ENCODE peak calls at places on chromosome 1, in four cellular contexts. C is aorta, U is dorsolateral prefrontal cortex, Z is GM23248. T is an unnamed sample.

GRCh38 chr1:203200916-203201315 is 14.4 kb upstream of the CHI3L1 start:
- DNase-seq in C (no peak), U (no peak), Z (no peak), T (no peak)

GRCh38 chr1:177824508-177824982 is 145.3 kb downstream of the SEC16B start:
- DNase-seq in C (no peak), U (no peak), Z (no peak), T (no peak)

GRCh38 chr1:1137256-1138045 is 21.6 kb upstream of the C1orf159 start:
- DNase-seq in C (no peak), U (no peak), Z (no peak), T (no peak)

GRCh38 chr1:179038528-179039281 is 13.0 kb downstream of the FAM20B start:
- DNase-seq in C (no peak), U (no peak), Z (peak; percentile 25), T (no peak)

GRCh38 chr1:198167436-198167934 is 10.7 kb downstream of the NEK7 start:
- DNase-seq in C (no peak), U (no peak), Z (peak; percentile 70), T (no peak)

GRCh38 chr1:245322673-245323072 is 167.9 kb downstream of the KIF26B start:
- DNase-seq in C (no peak), U (no peak), Z (peak; percentile 54), T (no peak)

GRCh38 chr1:42163536-42164503 is 725 bp downstream of the GUCA2A start:
- DNase-seq in C (no peak), U (no peak), Z (no peak), T (no peak)

GRCh38 chr1:65148548-65149390 is 766 bp downstream of the AK4 start:
- DNase-seq in C (peak; percentile 79), U (peak; percentile 39), Z (peak; percentile 76), T (peak; percentile 22)

GRCh38 chr1:44505210-44505993 is 100.3 kb downstream of the RNF220 start:
- DNase-seq in C (no peak), U (no peak), Z (no peak), T (no peak)

GRCh38 chr1:46552357-46553237 is 1.1 kb upstream of the KNCN start:
- DNase-seq in C (no peak), U (no peak), Z (no peak), T (no peak)

GRCh38 chr1:215002471-215002870 is 80.1 kb upstream of the KCNK2 start:
- DNase-seq in C (no peak), U (no peak), Z (peak; percentile 93), T (no peak)

GRCh38 chr1:42738678-42739226 is 1.3 kb downstream of the CLDN19 start:
- DNase-seq in C (no peak), U (no peak), Z (no peak), T (no peak)

GRCh38 chr1:221335161-221336101 is 406.5 kb downstream of the DUSP10 start:
- DNase-seq in C (peak; percentile 45), U (no peak), Z (peak; percentile 87), T (peak; percentile 34)

GRCh38 chr1:179818743-179819173 is 58.8 kb downstream of the TOR1AIP2 start:
- DNase-seq in C (no peak), U (peak; percentile 45), Z (peak; percentile 38), T (no peak)

GRCh38 chr1:216523043-216523442 is 99.8 kb upstream of the USH2A start:
- DNase-seq in C (no peak), U (no peak), Z (no peak), T (no peak)

GRCh38 chr1:29921741-29922140 is 685.4 kb downstream of the PTPRU start:
- DNase-seq in C (no peak), U (no peak), Z (no peak), T (no peak)

GRCh38 chr1:218456449-218456848 is 111.3 kb downstream of the TGFB2 start:
- DNase-seq in C (no peak), U (no peak), Z (no peak), T (no peak)

GRCh38 chr1:22839806-22840205 is 129.2 kb downstream of the EPHB2 start:
- DNase-seq in C (no peak), U (no peak), Z (no peak), T (no peak)

GRCh38 chr1:169570172-169570574 is 16.1 kb downstream of the F5 start:
- DNase-seq in C (no peak), U (no peak), Z (no peak), T (no peak)

GRCh38 chr1:166538646-166539045 is 300.6 kb upstream of the POGK start:
- DNase-seq in C (no peak), U (no peak), Z (no peak), T (no peak)

GRCh38 chr1:206766251-206766856 is 4.2 kb upstream of the IL19 start:
- DNase-seq in C (peak; percentile 84), U (no peak), Z (peak; percentile 72), T (no peak)

GRCh38 chr1:69373520-69373919 is 194.2 kb upstream of the LRRC7 start:
- DNase-seq in C (no peak), U (no peak), Z (no peak), T (no peak)

GRCh38 chr1:156488566-156489165 is 11.9 kb downstream of the MEF2D start:
- DNase-seq in C (no peak), U (no peak), Z (no peak), T (no peak)

GRCh38 chr1:210260087-210260486 is 27.5 kb downstream of the SERTAD4 start:
- DNase-seq in C (no peak), U (no peak), Z (peak; percentile 61), T (no peak)

GRCh38 chr1:70656371-70656770 is 245.3 kb downstream of the CTH start:
- DNase-seq in C (no peak), U (no peak), Z (peak; percentile 44), T (no peak)

GRCh38 chr1:9289090-9289534 is 3.6 kb upstream of the SPSB1 start:
- DNase-seq in C (peak; percentile 83), U (peak; percentile 63), Z (peak; percentile 66), T (no peak)

GRCh38 chr1:163820190-163820589 is 498.4 kb downstream of the NUF2 start:
- DNase-seq in C (no peak), U (no peak), Z (no peak), T (no peak)

GRCh38 chr1:161180643-161181042 is 3.3 kb upstream of the B4GALT3 start:
- DNase-seq in C (no peak), U (no peak), Z (peak; percentile 47), T (no peak)

GRCh38 chr1:3329640-3330281 is 124.7 kb upstream of the ARHGEF16 start:
- DNase-seq in C (no peak), U (no peak), Z (no peak), T (no peak)

GRCh38 chr1:243475966-243476365 is 220.1 kb downstream of the SDCCAG8 start:
- DNase-seq in C (no peak), U (peak; percentile 78), Z (no peak), T (peak; percentile 76)

GRCh38 chr1:154151311-154151710 is 3.6 kb downstream of the NUP210L start:
- DNase-seq in C (no peak), U (no peak), Z (peak; percentile 37), T (no peak)

GRCh38 chr1:175206687-175207086 is 14.1 kb upstream of the KIAA0040 start:
- DNase-seq in C (no peak), U (no peak), Z (no peak), T (no peak)

GRCh38 chr1:59750612-59751395 is 63.9 kb upstream of the HOOK1 start:
- DNase-seq in C (peak; percentile 72), U (no peak), Z (peak; percentile 96), T (no peak)

GRCh38 chr1:42730988-42731387 is 9.0 kb downstream of the CLDN19 start:
- DNase-seq in C (no peak), U (no peak), Z (peak; percentile 24), T (no peak)

GRCh38 chr1:193471981-193472380 is 285.6 kb upstream of the B3GALT2 start:
- DNase-seq in C (no peak), U (no peak), Z (no peak), T (no peak)

GRCh38 chr1:111227434-111227833 is at the start of gene CHI3L2:
- DNase-seq in C (no peak), U (no peak), Z (peak; percentile 58), T (no peak)
- H3K27ac ChIP-seq in C (no peak within 1 kb of the TSS), U (peak within 1 kb of the TSS; percentile 57), Z (peak within 1 kb of the TSS; percentile 63), T (peak within 1 kb of the TSS; percentile 49)

GRCh38 chr1:95084317-95085176 is 11.8 kb upstream of the ALG14 start:
- DNase-seq in C (no peak), U (no peak), Z (peak; percentile 38), T (peak; percentile 14)
- H3K27ac ChIP-seq in C (peak overlapping the region; percentile 25), U (no peak overlapping the region), Z (no peak overlapping the region), T (no peak overlapping the region)

DNA sequence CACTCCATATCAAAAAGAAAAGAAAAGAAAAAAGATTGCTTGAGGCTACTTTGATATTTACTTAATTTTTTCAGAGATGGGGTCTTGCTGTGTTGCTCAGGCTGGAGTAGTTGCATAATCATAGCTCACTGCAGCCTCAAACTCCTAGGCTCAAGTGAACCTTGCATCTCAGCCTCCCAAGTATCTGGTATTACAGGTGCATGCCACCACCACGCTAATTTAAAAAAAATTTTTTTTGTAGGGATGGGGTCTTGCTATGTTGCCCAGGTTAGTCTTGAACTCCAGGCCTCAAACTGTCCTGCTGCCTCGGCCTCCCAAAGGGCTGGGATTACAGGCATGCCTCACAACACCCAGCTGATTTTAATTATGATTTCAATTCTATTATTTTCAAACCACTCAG is 38.2 kb downstream of the RTCA start:
- DNase-seq in C (no peak), U (no peak), Z (no peak), T (no peak)
- H3K27ac ChIP-seq in C (no peak overlapping the region), U (no peak overlapping the region), Z (no peak overlapping the region), T (no peak overlapping the region)

DNA sequence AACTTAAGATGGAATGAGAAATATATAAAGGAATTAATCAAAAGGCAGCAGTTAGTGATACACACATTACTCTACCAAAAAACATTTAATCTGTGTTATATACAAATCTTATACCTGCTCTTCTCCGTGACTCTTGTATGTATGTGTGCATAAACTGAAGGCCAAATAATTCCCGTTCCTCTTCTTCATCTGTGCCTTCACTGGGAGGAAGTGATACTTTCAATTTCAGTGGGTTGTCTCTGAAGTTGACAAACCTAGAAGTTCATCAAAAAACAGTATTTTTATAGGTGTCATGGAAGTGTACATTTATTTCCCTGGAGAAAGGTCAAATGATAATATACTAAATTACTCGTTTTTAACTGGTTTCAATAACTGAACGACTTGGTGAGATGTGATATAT is 19.3 kb downstream of the TRMT13 start:
- DNase-seq in C (no peak), U (no peak), Z (no peak), T (no peak)
- H3K27ac ChIP-seq in C (no peak overlapping the region), U (no peak overlapping the region), Z (no peak overlapping the region), T (no peak overlapping the region)

GRCh38 chr1:12426030-12426429 is 192.0 kb downstream of the DHRS3 start:
- DNase-seq in C (peak; percentile 53), U (no peak), Z (peak; percentile 68), T (no peak)

GRCh38 chr1:12422488-12422887 is 192.7 kb downstream of the VPS13D start:
- DNase-seq in C (no peak), U (no peak), Z (no peak), T (no peak)

GRCh38 chr1:12424150-12424549 is 193.9 kb downstream of the DHRS3 start:
- DNase-seq in C (no peak), U (no peak), Z (peak; percentile 85), T (no peak)

GRCh38 chr1:12428334-12428733 is 189.7 kb downstream of the DHRS3 start:
- DNase-seq in C (no peak), U (no peak), Z (no peak), T (no peak)

DNA sequence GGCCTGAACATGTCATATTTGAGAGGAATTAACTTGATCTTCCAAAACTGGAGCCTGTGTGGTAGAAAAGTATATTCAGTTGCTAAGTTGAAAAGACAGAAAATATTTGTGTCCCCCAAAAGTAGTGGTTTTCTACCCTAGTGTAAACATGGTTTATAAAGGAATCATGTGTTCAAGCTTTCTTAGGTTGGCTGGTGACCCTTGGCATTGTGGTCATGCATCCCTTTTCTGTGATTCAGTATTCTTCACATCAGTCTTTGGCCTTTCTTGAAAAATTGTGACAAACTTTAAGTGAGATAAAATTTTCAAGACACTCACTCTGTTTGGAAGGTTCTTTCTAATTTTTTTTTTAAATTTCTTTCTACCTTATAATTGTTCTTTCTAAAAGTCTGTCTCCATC is 193.2 kb downstream of the DHRS3 start:
- DNase-seq in C (no peak), U (no peak), Z (peak; percentile 26), T (no peak)
- H3K27ac ChIP-seq in C (no peak overlapping the region), U (no peak overlapping the region), Z (peak overlapping the region; percentile 54), T (no peak overlapping the region)

T was measured in substantia nigra.